ENCODE peak calls at places on chromosomes 3 and 15, in six cellular contexts. One of them, this sample, is unnamed.

GRCh38 chr3:55619186-55619808 is 132.2 kb upstream of the WNT5A start:
- DNase-seq in K562: no peak
- DNase-seq in GM12878: no peak
- DNase-seq in HepG2: no peak
- DNase-seq in endothelial cell of umbilical vein: no peak
- DNase-seq in A549: no peak
- DNase-seq in this sample: no peak

GRCh38 chr15:31214864-31215489 is 111.7 kb upstream of the KLF13 start:
- DNase-seq in A549: peak
- DNase-seq in endothelial cell of umbilical vein: no peak
- DNase-seq in K562: no peak
- DNase-seq in HepG2: no peak
- DNase-seq in GM12878: no peak
- DNase-seq in this sample: peak

GRCh38 chr3:46058981-46059380 is 31.7 kb upstream of the XCR1 start:
- DNase-seq in A549: no peak
- DNase-seq in endothelial cell of umbilical vein: no peak
- DNase-seq in K562: no peak
- DNase-seq in HepG2: no peak
- DNase-seq in GM12878: no peak
- DNase-seq in this sample: no peak

GRCh38 chr15:42131826-42132806 is 24.3 kb downstream of the PLA2G4F start:
- DNase-seq in endothelial cell of umbilical vein: no peak
- DNase-seq in A549: no peak
- DNase-seq in GM12878: no peak
- DNase-seq in HepG2: no peak
- DNase-seq in K562: peak
- DNase-seq in this sample: no peak

GRCh38 chr3:78895528-78895927 is 872.3 kb downstream of the ROBO1 start:
- DNase-seq in HepG2: no peak
- DNase-seq in endothelial cell of umbilical vein: no peak
- DNase-seq in A549: no peak
- DNase-seq in K562: no peak
- DNase-seq in GM12878: no peak
- DNase-seq in this sample: no peak

GRCh38 chr3:16801698-16802097 is 83.1 kb upstream of the PLCL2 start:
- DNase-seq in GM12878: no peak
- DNase-seq in K562: no peak
- DNase-seq in HepG2: no peak
- DNase-seq in A549: no peak
- DNase-seq in endothelial cell of umbilical vein: no peak
- DNase-seq in this sample: peak

GRCh38 chr3:25678581-25678980 is 13.9 kb upstream of the TOP2B start:
- DNase-seq in endothelial cell of umbilical vein: no peak
- DNase-seq in K562: no peak
- DNase-seq in A549: no peak
- DNase-seq in GM12878: no peak
- DNase-seq in HepG2: no peak
- DNase-seq in this sample: no peak

GRCh38 chr3:32843504-32844321 is 25.9 kb downstream of the TRIM71 start:
- DNase-seq in HepG2: no peak
- DNase-seq in K562: no peak
- DNase-seq in endothelial cell of umbilical vein: no peak
- DNase-seq in GM12878: no peak
- DNase-seq in A549: no peak
- DNase-seq in this sample: peak

GRCh38 chr3:185420762-185421161 is 57.8 kb downstream of the MAP3K13 start:
- DNase-seq in HepG2: no peak
- DNase-seq in endothelial cell of umbilical vein: no peak
- DNase-seq in GM12878: peak
- DNase-seq in K562: no peak
- DNase-seq in A549: peak
- DNase-seq in this sample: peak

GRCh38 chr3:116135462-116135861 is 309.8 kb downstream of the LSAMP start:
- DNase-seq in K562: no peak
- DNase-seq in endothelial cell of umbilical vein: peak
- DNase-seq in HepG2: no peak
- DNase-seq in GM12878: no peak
- DNase-seq in A549: no peak
- DNase-seq in this sample: no peak

GRCh38 chr3:194231840-194232832 is 96.2 kb downstream of the HES1 start:
- DNase-seq in GM12878: no peak
- DNase-seq in A549: no peak
- DNase-seq in endothelial cell of umbilical vein: no peak
- DNase-seq in HepG2: no peak
- DNase-seq in K562: no peak
- DNase-seq in this sample: no peak

DNA sequence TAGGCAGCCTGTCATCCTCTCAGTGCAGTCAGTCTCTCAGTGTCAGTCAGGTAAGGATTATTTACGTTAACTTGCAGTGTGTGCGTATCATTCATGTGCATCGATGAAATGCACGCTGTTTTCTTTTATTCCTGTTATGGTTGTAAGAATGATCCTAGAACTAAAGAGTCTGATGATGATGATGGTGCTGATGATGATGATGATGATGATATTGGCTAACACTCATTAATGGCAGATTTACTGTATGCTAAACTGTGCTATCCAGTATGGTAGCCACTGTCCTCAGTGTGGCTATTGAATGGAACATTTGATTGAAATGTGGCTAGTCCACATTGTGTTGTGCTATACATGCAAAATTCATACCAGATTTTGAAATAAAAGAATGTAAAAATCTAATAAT is 39.4 kb downstream of the FANCI start:
- DNase-seq in HepG2: no peak
- DNase-seq in GM12878: no peak
- DNase-seq in A549: no peak
- DNase-seq in endothelial cell of umbilical vein: no peak
- DNase-seq in K562: no peak
- DNase-seq in this sample: no peak
- TF ChIP-seq POLR2A in HepG2: no peak
- TF ChIP-seq POLR2A in GM12878: no peak
- TF ChIP-seq POLR2A in A549: no peak
- TF ChIP-seq POLR2A in endothelial cell of umbilical vein: no peak
- TF ChIP-seq POLR2A in K562: no peak
- TF ChIP-seq POLR2A in this sample: no peak

GRCh38 chr3:156201411-156202405 is 81.3 kb downstream of the KCNAB1 start:
- DNase-seq in HepG2: no peak
- DNase-seq in A549: no peak
- DNase-seq in endothelial cell of umbilical vein: no peak
- DNase-seq in K562: no peak
- DNase-seq in GM12878: no peak
- DNase-seq in this sample: no peak
- TF ChIP-seq MYC in HepG2: no peak
- TF ChIP-seq MYC in A549: no peak
- TF ChIP-seq MYC in endothelial cell of umbilical vein: no peak
- TF ChIP-seq MYC in K562: no peak
- TF ChIP-seq MYC in GM12878: no peak
- TF ChIP-seq MYC in this sample: no peak

DNA sequence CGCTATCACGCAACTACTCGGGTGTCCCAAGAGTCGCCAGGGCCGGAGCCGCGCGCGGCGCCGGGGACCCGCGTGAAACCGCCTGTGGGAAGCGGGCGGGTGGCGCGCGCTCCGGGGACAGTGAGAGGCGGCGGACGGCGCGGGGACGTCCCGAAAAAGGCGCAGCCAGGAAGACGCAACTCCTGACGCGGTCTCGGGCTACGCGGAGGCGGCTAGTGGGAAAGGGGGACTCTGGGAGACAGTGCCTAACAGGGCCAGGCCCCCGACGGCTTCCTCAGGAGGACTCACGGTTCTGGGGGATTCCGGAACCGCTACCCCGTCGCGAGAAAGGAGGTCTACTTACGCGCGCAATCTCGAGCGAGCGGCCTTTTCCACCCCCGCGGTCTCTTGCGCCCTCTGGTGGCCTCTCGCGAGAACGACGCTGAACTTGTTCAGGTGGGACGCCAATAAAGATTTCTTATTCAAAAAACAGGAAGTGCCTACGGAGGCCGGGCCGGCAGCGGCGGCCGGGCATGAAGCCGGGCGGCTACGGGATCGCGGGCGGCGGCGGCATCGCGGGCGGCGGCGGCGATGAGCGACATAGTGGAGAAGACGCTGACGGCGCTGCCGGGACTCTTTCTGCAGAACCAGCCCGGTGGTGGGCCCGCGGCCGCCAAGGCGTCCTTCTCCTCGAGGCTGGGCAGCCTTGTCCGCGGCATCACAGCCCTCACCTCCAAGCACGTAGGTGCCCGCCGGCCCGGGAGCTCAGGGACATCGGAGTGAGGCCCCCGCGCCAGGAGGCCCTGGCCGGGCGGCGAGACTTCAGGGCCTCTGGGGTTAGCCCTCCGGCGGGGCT is at the start of gene AP4E1:
- DNase-seq in A549: peak
- DNase-seq in endothelial cell of umbilical vein: peak
- DNase-seq in GM12878: peak
- DNase-seq in K562: peak
- DNase-seq in HepG2: peak
- DNase-seq in this sample: peak
- TF ChIP-seq POLR2A in A549: peak
- TF ChIP-seq POLR2A in endothelial cell of umbilical vein: peak
- TF ChIP-seq POLR2A in GM12878: peak
- TF ChIP-seq POLR2A in K562: peak
- TF ChIP-seq POLR2A in HepG2: peak
- TF ChIP-seq POLR2A in this sample: peak

GRCh38 chr3:101633186-101633585 is 43.7 kb downstream of the ZBTB11 start:
- DNase-seq in HepG2: no peak
- DNase-seq in endothelial cell of umbilical vein: no peak
- DNase-seq in K562: no peak
- DNase-seq in GM12878: no peak
- DNase-seq in A549: no peak
- DNase-seq in this sample: no peak

GRCh38 chr3:101634591-101635196 is 42.2 kb downstream of the ZBTB11 start:
- DNase-seq in A549: no peak
- DNase-seq in endothelial cell of umbilical vein: no peak
- DNase-seq in HepG2: no peak
- DNase-seq in K562: no peak
- DNase-seq in GM12878: no peak
- DNase-seq in this sample: no peak

GRCh38 chr3:101631397-101631796 is 45.5 kb downstream of the ZBTB11 start:
- DNase-seq in K562: no peak
- DNase-seq in A549: no peak
- DNase-seq in endothelial cell of umbilical vein: no peak
- DNase-seq in HepG2: no peak
- DNase-seq in GM12878: no peak
- DNase-seq in this sample: no peak

GRCh38 chr3:101635345-101635744 is 41.6 kb downstream of the ZBTB11 start:
- DNase-seq in A549: no peak
- DNase-seq in endothelial cell of umbilical vein: no peak
- DNase-seq in K562: peak
- DNase-seq in GM12878: no peak
- DNase-seq in HepG2: no peak
- DNase-seq in this sample: no peak

DNA sequence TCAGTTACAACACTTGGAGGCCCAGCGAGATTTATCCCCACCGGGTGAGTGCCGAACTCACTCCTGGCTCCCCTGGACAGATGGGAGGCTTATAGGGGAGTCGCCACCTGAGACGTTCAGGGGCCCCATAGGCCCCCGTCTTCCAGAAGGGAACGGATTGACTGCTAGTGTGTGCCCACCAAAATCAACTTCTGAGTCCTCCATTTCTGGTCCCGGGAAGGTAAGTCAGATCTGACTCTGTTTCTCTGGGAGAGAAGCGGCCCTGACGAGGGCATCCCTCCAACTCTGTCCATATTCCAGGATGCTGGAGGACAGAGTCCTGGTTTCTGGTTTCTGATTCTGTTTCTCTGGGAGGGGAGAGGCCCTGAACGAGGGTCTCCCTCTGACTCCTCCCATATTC is 44.3 kb downstream of the ZBTB11 start:
- DNase-seq in HepG2: no peak
- DNase-seq in endothelial cell of umbilical vein: no peak
- DNase-seq in A549: no peak
- DNase-seq in GM12878: no peak
- DNase-seq in K562: no peak
- DNase-seq in this sample: no peak
- TF ChIP-seq MYC in HepG2: no peak
- TF ChIP-seq MYC in endothelial cell of umbilical vein: no peak
- TF ChIP-seq MYC in A549: no peak
- TF ChIP-seq MYC in GM12878: no peak
- TF ChIP-seq MYC in K562: no peak
- TF ChIP-seq MYC in this sample: no peak

GRCh38 chr3:140294058-140294457 is 359.1 kb downstream of the CLSTN2 start:
- DNase-seq in HepG2: no peak
- DNase-seq in GM12878: no peak
- DNase-seq in K562: no peak
- DNase-seq in endothelial cell of umbilical vein: no peak
- DNase-seq in A549: no peak
- DNase-seq in this sample: no peak

GRCh38 chr3:140288575-140288974 is 353.6 kb downstream of the CLSTN2 start:
- DNase-seq in endothelial cell of umbilical vein: no peak
- DNase-seq in GM12878: no peak
- DNase-seq in A549: no peak
- DNase-seq in K562: no peak
- DNase-seq in HepG2: no peak
- DNase-seq in this sample: no peak

GRCh38 chr3:140292154-140292553 is 357.2 kb downstream of the CLSTN2 start:
- DNase-seq in endothelial cell of umbilical vein: no peak
- DNase-seq in HepG2: no peak
- DNase-seq in GM12878: no peak
- DNase-seq in K562: no peak
- DNase-seq in A549: no peak
- DNase-seq in this sample: no peak

GRCh38 chr3:140290105-140290504 is 355.1 kb downstream of the CLSTN2 start:
- DNase-seq in HepG2: no peak
- DNase-seq in endothelial cell of umbilical vein: no peak
- DNase-seq in K562: no peak
- DNase-seq in GM12878: no peak
- DNase-seq in A549: no peak
- DNase-seq in this sample: no peak

DNA sequence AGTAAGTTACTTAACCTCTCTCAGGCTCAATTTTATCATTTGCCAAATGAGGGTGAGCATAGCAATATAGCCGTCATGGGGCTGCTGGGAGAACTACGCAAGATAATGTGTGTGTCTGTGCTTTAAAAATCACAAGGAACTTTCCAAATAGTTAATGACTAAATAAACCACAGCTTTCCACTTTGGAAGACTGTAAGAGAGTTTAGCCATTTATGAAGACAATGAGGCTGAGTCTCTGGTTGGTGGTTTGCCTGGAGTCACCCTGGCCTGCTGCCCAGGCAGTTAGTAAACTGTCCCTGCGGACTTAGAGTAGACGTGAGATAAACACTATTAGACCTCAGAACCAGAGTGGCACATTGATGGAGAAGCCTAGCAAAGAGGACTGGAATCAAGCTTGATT is 357.7 kb downstream of the CLSTN2 start:
- DNase-seq in A549: no peak
- DNase-seq in GM12878: no peak
- DNase-seq in endothelial cell of umbilical vein: no peak
- DNase-seq in HepG2: no peak
- DNase-seq in K562: no peak
- DNase-seq in this sample: no peak
- TF ChIP-seq POLR2A in A549: no peak
- TF ChIP-seq POLR2A in GM12878: no peak
- TF ChIP-seq POLR2A in endothelial cell of umbilical vein: no peak
- TF ChIP-seq POLR2A in HepG2: no peak
- TF ChIP-seq POLR2A in K562: no peak
- TF ChIP-seq POLR2A in this sample: no peak